ENCODE peak calls at places on chromosomes 7 and 10, in eight cellular contexts. One of them, this sample, is unnamed.

GRCh38 chr7:102912742-102913141 is at the start of gene LRRC17:
- DNase-seq in H1: no peak
- DNase-seq in T-helper 9 cell: no peak
- DNase-seq in NCI-H2107: peak; percentile 85
- DNase-seq in A549: no peak
- DNase-seq in kidney glomerular epithelial cell: no peak
- DNase-seq in GM10248: no peak
- DNase-seq in colonic mucosa: no peak
- DNase-seq in this sample: no peak

GRCh38 chr10:77236029-77236428 is 401.6 kb downstream of the KCNMA1 start:
- DNase-seq in H1: no peak
- DNase-seq in T-helper 9 cell: no peak
- DNase-seq in NCI-H2107: no peak
- DNase-seq in A549: no peak
- DNase-seq in kidney glomerular epithelial cell: no peak
- DNase-seq in GM10248: no peak
- DNase-seq in colonic mucosa: no peak
- DNase-seq in this sample: no peak

GRCh38 chr7:91323759-91324158 is 59.5 kb downstream of the FZD1 start:
- DNase-seq in H1: no peak
- DNase-seq in T-helper 9 cell: no peak
- DNase-seq in NCI-H2107: no peak
- DNase-seq in A549: no peak
- DNase-seq in kidney glomerular epithelial cell: no peak
- DNase-seq in GM10248: no peak
- DNase-seq in colonic mucosa: no peak
- DNase-seq in this sample: no peak

GRCh38 chr10:84499846-84500245 is 171.5 kb downstream of the CCSER2 start:
- DNase-seq in H1: no peak
- DNase-seq in T-helper 9 cell: no peak
- DNase-seq in NCI-H2107: no peak
- DNase-seq in A549: no peak
- DNase-seq in kidney glomerular epithelial cell: peak; percentile 62
- DNase-seq in GM10248: peak; percentile 6
- DNase-seq in colonic mucosa: no peak
- DNase-seq in this sample: no peak

GRCh38 chr10:84590794-84591193 is 262.4 kb downstream of the CCSER2 start:
- DNase-seq in H1: no peak
- DNase-seq in T-helper 9 cell: no peak
- DNase-seq in NCI-H2107: peak; percentile 88
- DNase-seq in A549: no peak
- DNase-seq in kidney glomerular epithelial cell: no peak
- DNase-seq in GM10248: no peak
- DNase-seq in colonic mucosa: no peak
- DNase-seq in this sample: no peak

GRCh38 chr10:122939819-122940543 is 14.0 kb downstream of the C10orf88 start:
- DNase-seq in H1: no peak
- DNase-seq in T-helper 9 cell: no peak
- DNase-seq in NCI-H2107: no peak
- DNase-seq in A549: no peak
- DNase-seq in kidney glomerular epithelial cell: no peak
- DNase-seq in GM10248: no peak
- DNase-seq in colonic mucosa: no peak
- DNase-seq in this sample: no peak

GRCh38 chr10:70772627-70773026 is 12.6 kb downstream of the TBATA start:
- DNase-seq in H1: no peak
- DNase-seq in T-helper 9 cell: no peak
- DNase-seq in NCI-H2107: no peak
- DNase-seq in A549: no peak
- DNase-seq in kidney glomerular epithelial cell: no peak
- DNase-seq in GM10248: peak; percentile 6
- DNase-seq in colonic mucosa: no peak
- DNase-seq in this sample: no peak

GRCh38 chr7:9148687-9149086 is 715.3 kb downstream of the NXPH1 start:
- DNase-seq in H1: no peak
- DNase-seq in T-helper 9 cell: no peak
- DNase-seq in NCI-H2107: no peak
- DNase-seq in A549: no peak
- DNase-seq in kidney glomerular epithelial cell: no peak
- DNase-seq in GM10248: no peak
- DNase-seq in colonic mucosa: no peak
- DNase-seq in this sample: no peak

GRCh38 chr7:74187915-74188675 is 13.9 kb downstream of the EIF4H start:
- DNase-seq in H1: no peak
- DNase-seq in T-helper 9 cell: no peak
- DNase-seq in NCI-H2107: no peak
- DNase-seq in A549: no peak
- DNase-seq in kidney glomerular epithelial cell: peak; percentile 58
- DNase-seq in GM10248: no peak
- DNase-seq in colonic mucosa: no peak
- DNase-seq in this sample: no peak

GRCh38 chr10:47268696-47269095 is 31.3 kb upstream of the GDF10 start:
- DNase-seq in H1: no peak
- DNase-seq in T-helper 9 cell: no peak
- DNase-seq in NCI-H2107: no peak
- DNase-seq in A549: no peak
- DNase-seq in kidney glomerular epithelial cell: no peak
- DNase-seq in GM10248: no peak
- DNase-seq in colonic mucosa: no peak
- DNase-seq in this sample: no peak

GRCh38 chr7:149880871-149881301 is 7.1 kb downstream of the ATP6V0E2 start:
- DNase-seq in H1: no peak
- DNase-seq in T-helper 9 cell: no peak
- DNase-seq in NCI-H2107: no peak
- DNase-seq in A549: no peak
- DNase-seq in kidney glomerular epithelial cell: no peak
- DNase-seq in GM10248: no peak
- DNase-seq in colonic mucosa: peak; percentile 18
- DNase-seq in this sample: no peak

GRCh38 chr10:60883187-60883586 is 60.8 kb downstream of the RHOBTB1 start:
- DNase-seq in H1: no peak
- DNase-seq in T-helper 9 cell: no peak
- DNase-seq in NCI-H2107: no peak
- DNase-seq in A549: peak; percentile 55
- DNase-seq in kidney glomerular epithelial cell: no peak
- DNase-seq in GM10248: peak; percentile 18
- DNase-seq in colonic mucosa: peak; percentile 26
- DNase-seq in this sample: peak; percentile 24

GRCh38 chr7:2728309-2729042 is 40.5 kb downstream of the AMZ1 start:
- DNase-seq in H1: no peak
- DNase-seq in T-helper 9 cell: no peak
- DNase-seq in NCI-H2107: no peak
- DNase-seq in A549: no peak
- DNase-seq in kidney glomerular epithelial cell: no peak
- DNase-seq in GM10248: no peak
- DNase-seq in colonic mucosa: no peak
- DNase-seq in this sample: no peak

GRCh38 chr10:100245484-100246220 is 16.3 kb upstream of the CHUK start:
- DNase-seq in H1: no peak
- DNase-seq in T-helper 9 cell: no peak
- DNase-seq in NCI-H2107: no peak
- DNase-seq in A549: no peak
- DNase-seq in kidney glomerular epithelial cell: no peak
- DNase-seq in GM10248: no peak
- DNase-seq in colonic mucosa: no peak
- DNase-seq in this sample: no peak

GRCh38 chr7:1665721-1666250 is 4.3 kb upstream of the ELFN1 start:
- DNase-seq in H1: no peak
- DNase-seq in T-helper 9 cell: no peak
- DNase-seq in NCI-H2107: no peak
- DNase-seq in A549: peak; percentile 48
- DNase-seq in kidney glomerular epithelial cell: no peak
- DNase-seq in GM10248: peak; percentile 26
- DNase-seq in colonic mucosa: no peak
- DNase-seq in this sample: no peak

GRCh38 chr7:50821457-50821977 is 38.8 kb upstream of the GRB10 start:
- DNase-seq in H1: no peak
- DNase-seq in T-helper 9 cell: no peak
- DNase-seq in NCI-H2107: no peak
- DNase-seq in A549: peak; percentile 84
- DNase-seq in kidney glomerular epithelial cell: no peak
- DNase-seq in GM10248: no peak
- DNase-seq in colonic mucosa: no peak
- DNase-seq in this sample: peak; percentile 70

GRCh38 chr7:85997515-85997914 is 646.2 kb upstream of the GRM3 start:
- DNase-seq in H1: no peak
- DNase-seq in T-helper 9 cell: no peak
- DNase-seq in NCI-H2107: no peak
- DNase-seq in A549: no peak
- DNase-seq in kidney glomerular epithelial cell: no peak
- DNase-seq in GM10248: no peak
- DNase-seq in colonic mucosa: no peak
- DNase-seq in this sample: no peak

GRCh38 chr7:140876519-140877248 is 48.0 kb downstream of the BRAF start:
- DNase-seq in H1: no peak
- DNase-seq in T-helper 9 cell: no peak
- DNase-seq in NCI-H2107: no peak
- DNase-seq in A549: no peak
- DNase-seq in kidney glomerular epithelial cell: peak; percentile 39
- DNase-seq in GM10248: peak; percentile 28
- DNase-seq in colonic mucosa: no peak
- DNase-seq in this sample: no peak

GRCh38 chr10:24456319-24456718 is 247.4 kb downstream of the KIAA1217 start:
- DNase-seq in H1: no peak
- DNase-seq in T-helper 9 cell: no peak
- DNase-seq in NCI-H2107: no peak
- DNase-seq in A549: peak; percentile 21
- DNase-seq in kidney glomerular epithelial cell: peak; percentile 90
- DNase-seq in GM10248: no peak
- DNase-seq in colonic mucosa: no peak
- DNase-seq in this sample: no peak

GRCh38 chr10:126468876-126469643 is 80.8 kb upstream of the ADAM12 start:
- DNase-seq in H1: no peak
- DNase-seq in T-helper 9 cell: no peak
- DNase-seq in NCI-H2107: no peak
- DNase-seq in A549: no peak
- DNase-seq in kidney glomerular epithelial cell: no peak
- DNase-seq in GM10248: no peak
- DNase-seq in colonic mucosa: no peak
- DNase-seq in this sample: no peak

GRCh38 chr7:121605297-121605640 is 209.2 kb upstream of the FAM3C start:
- DNase-seq in H1: no peak
- DNase-seq in T-helper 9 cell: no peak
- DNase-seq in NCI-H2107: no peak
- DNase-seq in A549: no peak
- DNase-seq in kidney glomerular epithelial cell: peak; percentile 9
- DNase-seq in GM10248: no peak
- DNase-seq in colonic mucosa: no peak
- DNase-seq in this sample: no peak

GRCh38 chr10:52314007-52314821 is at the start of gene DKK1:
- DNase-seq in H1: peak; percentile 68
- DNase-seq in T-helper 9 cell: no peak
- DNase-seq in NCI-H2107: no peak
- DNase-seq in A549: peak; percentile 95
- DNase-seq in kidney glomerular epithelial cell: peak; percentile 60
- DNase-seq in GM10248: peak; percentile 29
- DNase-seq in colonic mucosa: peak; percentile 76
- DNase-seq in this sample: no peak

GRCh38 chr7:79176859-79177477 is 276.5 kb downstream of the MAGI2 start:
- DNase-seq in H1: no peak
- DNase-seq in T-helper 9 cell: no peak
- DNase-seq in NCI-H2107: no peak
- DNase-seq in A549: peak; percentile 55
- DNase-seq in kidney glomerular epithelial cell: peak; percentile 59
- DNase-seq in GM10248: peak; percentile 4
- DNase-seq in colonic mucosa: no peak
- DNase-seq in this sample: peak; percentile 35

GRCh38 chr7:155396661-155397060 is 61.3 kb upstream of the EN2 start:
- DNase-seq in H1: no peak
- DNase-seq in T-helper 9 cell: no peak
- DNase-seq in NCI-H2107: peak; percentile 20
- DNase-seq in A549: no peak
- DNase-seq in kidney glomerular epithelial cell: no peak
- DNase-seq in GM10248: no peak
- DNase-seq in colonic mucosa: no peak
- DNase-seq in this sample: no peak

This sample was measured in Panc1.